ENCODE peak calls at places on chromosome 4, in six cellular contexts. N, Y, M, P, I and B are unnamed samples.

GRCh38 chr4:185238261-185238681 is 28.9 kb downstream of the SNX25 start:
- DNase-seq in I (no peak), Y (no peak), P (no peak), N (no peak), M (no peak), B (no peak)

GRCh38 chr4:153345011-153345981 is 808 bp downstream of the MND1 start:
- DNase-seq in M (peak; percentile 74), N (peak; percentile 45), I (peak; percentile 97), Y (peak; percentile 78), P (peak; percentile 40), B (peak; percentile 59)

GRCh38 chr4:73257995-73258667 is 467 bp downstream of the ANKRD17 start:
- DNase-seq in M (peak; percentile 21), P (peak; percentile 72), N (peak; percentile 45), Y (peak; percentile 56), I (peak; percentile 70), B (peak; percentile 25)

GRCh38 chr4:174053895-174054294 is 229.6 kb downstream of the FBXO8 start:
- DNase-seq in M (no peak), I (no peak), P (no peak), N (no peak), Y (no peak), B (no peak)

GRCh38 chr4:99408346-99408745 is 26.8 kb downstream of the ADH7 start:
- DNase-seq in N (no peak), I (no peak), P (no peak), Y (no peak), M (no peak), B (no peak)

GRCh38 chr4:165634766-165635165 is 238.3 kb upstream of the TLL1 start:
- DNase-seq in N (no peak), P (no peak), M (peak; percentile 7), Y (no peak), I (no peak), B (no peak)

GRCh38 chr4:151744614-151745013 is 16.2 kb downstream of the GATB start:
- DNase-seq in N (no peak), P (peak; percentile 63), I (no peak), Y (peak; percentile 8), M (peak; percentile 95), B (no peak)

GRCh38 chr4:16021804-16022560 is 59.0 kb upstream of the FGFBP2 start:
- DNase-seq in Y (no peak), N (no peak), P (no peak), I (no peak), M (no peak), B (no peak)

GRCh38 chr4:126213996-126214395 is 899.2 kb downstream of the FAT4 start:
- DNase-seq in Y (peak; percentile 82), M (peak; percentile 5), P (peak; percentile 15), N (no peak), I (no peak), B (no peak)

GRCh38 chr4:1403591-1404572 is 2.4 kb downstream of the NKX1-1 start:
- DNase-seq in M (no peak), P (peak; percentile 5), Y (no peak), I (no peak), N (no peak), B (no peak)

GRCh38 chr4:4358093-4358840 is 28.6 kb upstream of the NSG1 start:
- DNase-seq in P (no peak), I (no peak), M (no peak), N (no peak), Y (no peak), B (no peak)
- H3K27ac ChIP-seq in P (no peak overlapping the region), I (no peak overlapping the region), M (no peak overlapping the region), N (no peak overlapping the region), Y (no peak overlapping the region), B (no peak overlapping the region)

GRCh38 chr4:10354746-10355145 is 102.5 kb downstream of the ZNF518B start:
- DNase-seq in P (no peak), I (no peak), M (no peak), N (no peak), Y (no peak), B (no peak)
- H3K27ac ChIP-seq in P (no peak overlapping the region), I (no peak overlapping the region), M (no peak overlapping the region), N (no peak overlapping the region), Y (no peak overlapping the region), B (no peak overlapping the region)

GRCh38 chr4:78018271-78019049 is 38.7 kb upstream of the FRAS1 start:
- DNase-seq in I (no peak), N (no peak), Y (no peak), P (no peak), M (no peak), B (no peak)
- H3K27ac ChIP-seq in I (no peak overlapping the region), N (no peak overlapping the region), Y (no peak overlapping the region), P (no peak overlapping the region), M (no peak overlapping the region), B (no peak overlapping the region)

GRCh38 chr4:128335541-128335940 is 47.9 kb upstream of the PGRMC2 start:
- DNase-seq in P (no peak), N (no peak), I (no peak), Y (no peak), M (peak; percentile 51), B (no peak)

GRCh38 chr4:128342762-128343161 is 55.1 kb upstream of the PGRMC2 start:
- DNase-seq in I (no peak), P (no peak), Y (no peak), N (no peak), M (no peak), B (no peak)

GRCh38 chr4:128337863-128338262 is 50.2 kb upstream of the PGRMC2 start:
- DNase-seq in N (no peak), M (no peak), I (no peak), Y (no peak), P (no peak), B (no peak)

GRCh38 chr4:128341634-128342033 is 54.0 kb upstream of the PGRMC2 start:
- DNase-seq in N (no peak), Y (no peak), M (no peak), P (no peak), I (no peak), B (no peak)

DNA sequence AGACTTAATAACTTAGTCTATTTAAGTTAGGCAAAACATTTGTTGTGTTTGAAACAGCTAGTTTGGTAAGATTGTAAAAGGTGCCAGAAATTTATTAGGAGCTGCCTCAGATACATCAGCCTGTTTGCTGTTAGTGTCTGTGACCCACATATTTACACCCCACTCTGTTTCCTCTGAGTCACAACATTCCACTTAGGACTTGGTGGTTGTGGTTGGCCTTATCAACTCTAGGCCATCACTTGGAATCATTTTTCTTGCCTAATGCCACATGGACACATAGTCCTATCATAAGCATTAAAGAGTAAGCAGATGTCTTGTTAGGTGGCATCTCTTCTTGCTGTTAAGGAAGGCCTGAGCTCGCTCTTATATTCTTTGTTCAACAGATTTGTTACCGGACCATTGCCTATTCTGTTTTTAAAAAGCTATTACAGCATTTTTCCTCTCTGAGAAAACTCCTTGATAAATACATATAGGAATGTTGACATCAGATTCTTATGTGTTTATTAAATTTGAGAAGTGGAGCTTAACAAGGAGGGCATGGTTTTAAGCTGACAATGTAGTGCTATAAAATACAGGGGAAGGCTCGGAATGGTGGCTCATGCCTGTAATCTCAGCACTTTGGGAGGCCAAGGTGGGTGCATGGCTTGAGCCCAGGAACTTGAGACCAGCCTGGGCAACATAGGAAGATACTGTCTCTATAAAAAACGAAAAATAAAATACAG is 51.2 kb upstream of the PGRMC2 start:
- DNase-seq in P (no peak), N (no peak), M (peak; percentile 73), Y (no peak), I (no peak), B (no peak)
- H3K27ac ChIP-seq in P (peak overlapping the region; percentile 35), N (no peak overlapping the region), M (no peak overlapping the region), Y (no peak overlapping the region), I (no peak overlapping the region), B (no peak overlapping the region)